ENCODE peak calls at places on chromosomes 16 and 17, in six cellular contexts. U, R, E, C, H and L are unnamed samples. For H3K9me3, the result is how much of the 10 kb centered on the place peaks cover.

GRCh38 chr17:20073056-20073979 is 64.2 kb downstream of the SPECC1 start:
- DNase-seq in U (no peak), R (peak), E (peak), C (no peak), H (peak), L (no peak)

GRCh38 chr17:55168970-55169687 is 95.6 kb upstream of the HLF start:
- DNase-seq in U (no peak), R (no peak), E (no peak), C (no peak), H (no peak), L (no peak)

GRCh38 chr17:77842148-77842905 is 116.2 kb upstream of the TNRC6C start:
- DNase-seq in U (no peak), R (peak), E (no peak), C (no peak), H (no peak), L (no peak)

GRCh38 chr17:47709594-47709993 is 15.6 kb downstream of the TBKBP1 start:
- DNase-seq in U (no peak), R (no peak), E (no peak), C (no peak), H (no peak), L (no peak)

GRCh38 chr17:57407287-57408063 is 151.2 kb downstream of the MSI2 start:
- DNase-seq in U (no peak), R (no peak), E (no peak), C (no peak), H (no peak), L (no peak)

GRCh38 chr17:73628642-73629552 is 15.3 kb downstream of the SDK2 start:
- DNase-seq in U (no peak), R (no peak), E (no peak), C (no peak), H (no peak), L (no peak)

GRCh38 chr16:51048544-51048943 is 102.5 kb downstream of the SALL1 start:
- DNase-seq in U (peak), R (no peak), E (no peak), C (no peak), H (no peak), L (no peak)

GRCh38 chr16:88646345-88647034 is 4.4 kb downstream of the CYBA start:
- DNase-seq in U (no peak), R (peak), E (no peak), C (no peak), H (no peak), L (no peak)

GRCh38 chr16:48075398-48075797 is 80.4 kb downstream of the ABCC12 start:
- DNase-seq in U (peak), R (no peak), E (no peak), C (no peak), H (no peak), L (no peak)

GRCh38 chr17:44911133-44912001 is 3.9 kb downstream of the GFAP start:
- DNase-seq in U (peak), R (peak), E (peak), C (peak), H (peak), L (peak)

GRCh38 chr16:62035115-62036092 is 834 bp downstream of the CDH8 start:
- DNase-seq in U (no peak), R (peak), E (no peak), C (no peak), H (no peak), L (no peak)

GRCh38 chr16:3954411-3954921 is 74.0 kb upstream of the CREBBP start:
- DNase-seq in U (no peak), R (no peak), E (no peak), C (no peak), H (no peak), L (no peak)

GRCh38 chr16:19463468-19464315 is 46.0 kb downstream of the TMC5 start:
- DNase-seq in U (no peak), R (no peak), E (no peak), C (no peak), H (no peak), L (no peak)

GRCh38 chr16:1906052-1906845 is 12.0 kb downstream of the HS3ST6 start:
- DNase-seq in U (no peak), R (no peak), E (no peak), C (no peak), H (no peak), L (no peak)
- H3K9me3 ChIP-seq in U (under half), R (under half), E (under half), C (under half), H (under half), L (under half)

GRCh38 chr17:62902573-62903229 is 63.3 kb upstream of the TANC2 start:
- DNase-seq in U (no peak), R (no peak), E (no peak), C (no peak), H (no peak), L (no peak)
- H3K9me3 ChIP-seq in U (under half), R (under half), E (under half), C (under half), H (under half), L (under half)

GRCh38 chr16:35562471-35562870 is 2103.1 kb downstream of the TP53TG3F start:
- DNase-seq in U (no peak), R (no peak), E (no peak), C (no peak), H (no peak), L (no peak)

GRCh38 chr16:35564148-35564547 is 2104.7 kb downstream of the TP53TG3F start:
- DNase-seq in U (no peak), R (no peak), E (no peak), C (no peak), H (no peak), L (no peak)

GRCh38 chr16:35564889-35565288 is 2105.5 kb downstream of the TP53TG3F start:
- DNase-seq in U (no peak), R (no peak), E (no peak), C (no peak), H (no peak), L (no peak)

GRCh38 chr16:35561346-35561745 is 2101.9 kb downstream of the TP53TG3F start:
- DNase-seq in U (no peak), R (no peak), E (no peak), C (no peak), H (no peak), L (no peak)

DNA sequence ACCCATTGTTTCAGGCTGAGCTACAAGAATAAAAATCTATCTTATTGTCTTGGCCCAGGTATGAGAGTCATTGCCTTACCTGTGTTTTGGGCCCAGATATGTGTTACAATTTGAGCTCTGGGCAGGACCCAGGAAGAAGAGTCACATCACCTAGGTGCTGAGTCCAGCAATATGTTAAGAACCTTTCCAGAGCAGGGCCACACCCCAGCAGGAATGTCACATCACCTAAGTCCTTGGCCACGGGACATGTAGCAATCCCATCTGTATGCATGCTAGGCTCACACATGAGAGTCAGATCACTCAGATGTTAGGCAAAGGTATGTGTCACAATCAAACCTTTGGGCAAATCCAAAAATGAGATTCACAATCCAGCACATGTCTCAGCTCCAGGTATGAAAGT is 2103.5 kb downstream of the TP53TG3F start:
- DNase-seq in U (no peak), R (no peak), E (no peak), C (no peak), H (no peak), L (no peak)
- H3K9me3 ChIP-seq in U (under half), R (under half), E (under half), C (under half), H (under half), L (under half)

GRCh38 chr16:35182943-35183550 is 1723.6 kb downstream of the TP53TG3F start:
- DNase-seq in U (no peak), R (no peak), E (no peak), C (no peak), H (no peak), L (no peak)

GRCh38 chr16:35182043-35182677 is 1722.7 kb downstream of the TP53TG3F start:
- DNase-seq in U (no peak), R (no peak), E (no peak), C (no peak), H (no peak), L (no peak)

GRCh38 chr16:35184356-35184870 is 1725.0 kb downstream of the TP53TG3F start:
- DNase-seq in U (no peak), R (no peak), E (no peak), C (no peak), H (no peak), L (no peak)

GRCh38 chr16:35180970-35181369 is 1721.6 kb downstream of the TP53TG3F start:
- DNase-seq in U (no peak), R (no peak), E (no peak), C (no peak), H (no peak), L (no peak)

GRCh38 chr16:35181422-35182030 is 1722.1 kb downstream of the TP53TG3F start:
- DNase-seq in U (no peak), R (no peak), E (no peak), C (no peak), H (no peak), L (no peak)
- H3K9me3 ChIP-seq in U (under half), R (under half), E (under half), C (under half), H (under half), L (under half)

GRCh38 chr16:46482895-46483294 is 138.3 kb downstream of the SHCBP1 start:
- DNase-seq in U (peak), R (no peak), E (no peak), C (no peak), H (no peak), L (no peak)
- H3K9me3 ChIP-seq in U (under half), R (under half), E (under half), C (under half), H (under half), L (under half)